ENCODE peak calls at places on chromosomes 6 and 20, in four cellular contexts. D, W, C and Z are unnamed samples.

GRCh38 chr6:18155864-18156396 is 708 bp downstream of the KDM1B start:
- DNase-seq in D (peak), W (peak), C (peak), Z (peak)

GRCh38 chr20:14148042-14148441 is 152.7 kb downstream of the MACROD2 start:
- DNase-seq in D (no peak), W (no peak), C (no peak), Z (no peak)

GRCh38 chr6:7165002-7165735 is 57.4 kb downstream of the RREB1 start:
- DNase-seq in D (no peak), W (no peak), C (no peak), Z (no peak)

GRCh38 chr6:14276667-14277404 is 159.3 kb downstream of the CD83 start:
- DNase-seq in D (no peak), W (no peak), C (peak), Z (peak)

GRCh38 chr6:91033964-91034363 is 447.1 kb upstream of the MAP3K7 start:
- DNase-seq in D (no peak), W (no peak), C (no peak), Z (no peak)

GRCh38 chr6:37059344-37060194 is 54.1 kb downstream of the FGD2 start:
- DNase-seq in D (no peak), W (no peak), C (peak), Z (peak)

GRCh38 chr20:50930139-50931047 is 844 bp downstream of the ADNP start:
- DNase-seq in D (no peak), W (no peak), C (no peak), Z (no peak)

GRCh38 chr6:97668716-97669115 is 385.7 kb upstream of the MMS22L start:
- DNase-seq in D (no peak), W (no peak), C (no peak), Z (no peak)

GRCh38 chr6:14912226-14912625 is 333.6 kb upstream of the JARID2 start:
- DNase-seq in D (no peak), W (no peak), C (no peak), Z (no peak)